ENCODE peak calls at places on chromosomes 12 and 14, in ten cellular contexts. O is WERI-Rb-1, I is heart left ventricle, A is H1, V is cardiac muscle cell, J is pancreas, Y is left lung, S is uterus, B is GM23248, D is Peyer's patch. X is an unnamed sample. For H3K9me3, the result is how much of the 10 kb centered on the place peaks cover.

GRCh38 chr12:25276199-25276937 is 25.6 kb upstream of the KRAS start:
- DNase-seq in Y (no peak), S (peak), J (peak), B (peak), A (no peak), D (peak), V (peak), O (no peak), I (peak), X (peak)

GRCh38 chr12:39441189-39441962 is 1.5 kb downstream of the KIF21A start:
- DNase-seq in S (no peak), D (no peak), I (no peak), J (no peak), A (no peak), Y (no peak), B (no peak), O (no peak), V (no peak), X (no peak)

GRCh38 chr14:73712540-73713141 is 1.5 kb downstream of the PNMA1 start:
- DNase-seq in A (no peak), O (no peak), I (no peak), J (no peak), D (no peak), S (no peak), Y (no peak), V (peak), B (peak), X (no peak)

GRCh38 chr12:56601503-56601902 is 28.6 kb downstream of the BAZ2A start:
- DNase-seq in D (no peak), S (no peak), I (peak), Y (no peak), V (no peak), J (no peak), O (peak), B (peak), A (no peak), X (peak)

GRCh38 chr12:53034459-53034858 is 15.4 kb upstream of the TNS2 start:
- DNase-seq in V (no peak), S (no peak), Y (no peak), A (no peak), O (no peak), I (no peak), J (no peak), B (no peak), D (no peak), X (no peak)

GRCh38 chr12:57276935-57277563 is 26.1 kb upstream of the STAC3 start:
- DNase-seq in J (no peak), D (no peak), V (peak), A (no peak), O (no peak), Y (no peak), B (peak), S (no peak), I (no peak), X (no peak)

GRCh38 chr12:116048886-116049285 is 228.6 kb downstream of the MED13L start:
- DNase-seq in B (peak), A (no peak), J (no peak), S (no peak), Y (no peak), O (no peak), D (no peak), V (no peak), I (no peak), X (no peak)

GRCh38 chr14:103818870-103819269 is 28.5 kb downstream of the PPP1R13B start:
- DNase-seq in B (no peak), V (no peak), S (no peak), A (no peak), O (no peak), I (no peak), D (no peak), J (no peak), Y (no peak), X (no peak)

GRCh38 chr12:57904426-57904825 is 36.9 kb upstream of the ATP23 start:
- DNase-seq in Y (no peak), I (no peak), V (no peak), A (no peak), J (no peak), O (no peak), S (no peak), D (no peak), B (no peak), X (no peak)

GRCh38 chr12:93226356-93226755 is 151.4 kb upstream of the NUDT4 start:
- DNase-seq in Y (no peak), B (peak), S (no peak), O (no peak), V (no peak), A (no peak), J (no peak), D (no peak), I (no peak), X (no peak)

GRCh38 chr12:42792265-42792664 is 202.7 kb upstream of the PRICKLE1 start:
- DNase-seq in I (no peak), A (no peak), O (no peak), J (no peak), D (no peak), Y (no peak), V (no peak), S (no peak), B (no peak), X (no peak)

GRCh38 chr14:79544671-79545070 is 666.6 kb downstream of the DIO2 start:
- DNase-seq in B (peak), S (no peak), J (no peak), D (no peak), A (no peak), V (peak), O (no peak), I (no peak), Y (no peak), X (no peak)

GRCh38 chr12:10278104-10278503 is 29.6 kb upstream of the KLRD1 start:
- DNase-seq in B (no peak), J (no peak), I (no peak), S (no peak), Y (no peak), V (no peak), D (no peak), A (no peak), O (no peak), X (no peak)

GRCh38 chr12:12947902-12948301 is 4.1 kb downstream of the GPRC5D start:
- DNase-seq in J (no peak), Y (no peak), V (no peak), I (no peak), B (peak), A (no peak), D (no peak), O (no peak), S (no peak), X (no peak)

GRCh38 chr12:6854036-6854435 is 2.1 kb downstream of the USP5 start:
- DNase-seq in O (no peak), J (no peak), V (no peak), D (no peak), I (no peak), S (no peak), Y (no peak), B (no peak), A (no peak), X (no peak)

GRCh38 chr14:30569216-30569902 is 10.4 kb downstream of the G2E3 start:
- DNase-seq in V (peak), Y (no peak), A (no peak), S (no peak), B (no peak), J (no peak), D (no peak), O (peak), I (no peak), X (no peak)

GRCh38 chr12:122458105-122459035 is 35.9 kb upstream of the CLIP1 start:
- DNase-seq in J (no peak), O (no peak), D (no peak), A (no peak), I (no peak), Y (no peak), B (no peak), S (no peak), V (no peak), X (no peak)

GRCh38 chr12:124082012-124082411 is 109.0 kb downstream of the ZNF664 start:
- DNase-seq in S (no peak), D (no peak), I (no peak), V (no peak), Y (no peak), J (no peak), A (no peak), O (no peak), B (no peak), X (no peak)

GRCh38 chr12:16531623-16532022 is 74.3 kb downstream of the LMO3 start:
- DNase-seq in D (no peak), B (no peak), I (no peak), S (no peak), O (no peak), V (no peak), J (peak), Y (no peak), A (no peak), X (peak)

GRCh38 chr14:100416921-100417451 is 93.8 kb downstream of the SLC25A47 start:
- DNase-seq in O (no peak), I (no peak), S (no peak), D (peak), J (no peak), B (peak), Y (no peak), V (no peak), A (no peak), X (peak)

GRCh38 chr12:99915251-99916082 is 69.3 kb downstream of the ANKS1B start:
- DNase-seq in Y (no peak), B (peak), I (no peak), J (no peak), V (peak), D (no peak), S (no peak), O (no peak), A (no peak), X (no peak)

GRCh38 chr14:24416932-24417619 is 12.4 kb downstream of the CBLN3 start:
- DNase-seq in S (no peak), D (no peak), A (no peak), V (no peak), O (no peak), I (no peak), B (no peak), J (no peak), Y (no peak), X (no peak)

GRCh38 chr12:40248585-40249297 is 23.9 kb downstream of the LRRK2 start:
- DNase-seq in A (no peak), Y (no peak), I (no peak), D (no peak), S (no peak), O (no peak), J (no peak), B (peak), V (no peak), X (no peak)

GRCh38 chr12:14873440-14874185 is 12.0 kb downstream of the MGP start:
- DNase-seq in Y (no peak), B (no peak), I (no peak), V (no peak), S (no peak), O (peak), J (no peak), A (no peak), D (no peak), X (no peak)

GRCh38 chr12:75549989-75550388 is 38.6 kb upstream of the KRR1 start:
- DNase-seq in A (no peak), O (no peak), Y (no peak), S (no peak), D (no peak), I (no peak), V (no peak), B (no peak), J (no peak), X (no peak)

GRCh38 chr12:38137716-38138115 is 178.9 kb upstream of the ALG10B start:
- DNase-seq in V (no peak), Y (peak), D (no peak), S (no peak), I (no peak), B (no peak), J (no peak), O (no peak), A (no peak), X (no peak)
- H3K9me3 ChIP-seq in V (under half), Y (under half), D (under half), S (under half), I (under half), B (under half), J (under half), O (under half), A (under half), X (under half)

GRCh38 chr12:22287056-22287455 is 47.5 kb downstream of the ST8SIA1 start:
- DNase-seq in V (no peak), D (no peak), J (no peak), A (no peak), B (peak), Y (no peak), O (no peak), I (no peak), S (no peak), X (no peak)
- H3K27ac ChIP-seq in V (no peak), D (no peak), J (no peak), A (no peak), B (peak), Y (no peak), O (no peak), I (no peak), S (no peak), X (no peak)

GRCh38 chr14:50477760-50478159 is 54.6 kb downstream of the MAP4K5 start:
- DNase-seq in V (no peak), S (no peak), Y (no peak), B (no peak), I (no peak), J (no peak), O (no peak), A (no peak), D (no peak), X (no peak)

GRCh38 chr14:50479041-50479440 is 53.3 kb downstream of the MAP4K5 start:
- DNase-seq in O (no peak), S (no peak), J (no peak), I (no peak), V (no peak), B (no peak), Y (no peak), D (no peak), A (no peak), X (no peak)

GRCh38 chr14:50471838-50472465 is 60.4 kb downstream of the MAP4K5 start:
- DNase-seq in O (no peak), S (no peak), V (no peak), A (no peak), B (no peak), D (no peak), I (no peak), J (no peak), Y (no peak), X (no peak)

GRCh38 chr14:50475460-50475859 is 56.9 kb downstream of the MAP4K5 start:
- DNase-seq in D (no peak), O (peak), Y (no peak), V (no peak), A (no peak), B (peak), J (no peak), S (no peak), I (no peak), X (no peak)

GRCh38 chr14:50476134-50476533 is 56.2 kb downstream of the MAP4K5 start:
- DNase-seq in J (no peak), B (no peak), I (no peak), O (no peak), Y (no peak), A (no peak), V (no peak), S (no peak), D (no peak), X (no peak)
- H3K9me3 ChIP-seq in J (under half), B (under half), I (under half), O (under half), Y (under half), A (under half), V (under half), S (under half), D (under half), X (under half)

GRCh38 chr12:77847060-77847541 is 16.4 kb downstream of the NAV3 start:
- DNase-seq in A (no peak), J (no peak), I (no peak), O (no peak), Y (no peak), D (no peak), B (peak), S (no peak), V (peak), X (no peak)
- H3K27ac ChIP-seq in A (no peak), J (no peak), I (peak), O (no peak), Y (peak), D (no peak), B (peak), S (peak), V (no peak), X (peak)

DNA sequence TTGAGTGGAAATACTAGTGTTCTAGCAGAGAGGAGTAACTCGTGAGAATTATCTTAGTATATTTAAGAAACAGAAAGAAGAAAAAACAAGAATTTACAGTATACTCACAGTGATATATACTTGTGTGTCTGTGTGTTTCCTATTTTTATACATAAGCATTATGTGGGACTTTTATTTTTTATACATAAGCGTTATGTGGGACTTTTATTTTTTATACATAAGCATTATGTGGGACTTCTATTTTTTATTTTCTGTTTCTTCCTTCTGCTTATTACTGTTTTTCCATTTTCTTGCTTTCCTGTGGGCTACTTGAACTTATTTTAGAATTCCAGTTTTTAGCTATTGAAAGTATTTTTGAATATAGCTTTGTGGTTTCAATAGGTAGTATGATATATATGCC is 6.9 kb upstream of the ZNF140 start:
- DNase-seq in D (no peak), O (no peak), B (no peak), A (no peak), V (no peak), Y (no peak), I (no peak), J (no peak), S (no peak), X (no peak)
- H3K9me3 ChIP-seq in D (half or more), O (half or more), B (under half), A (half or more), V (under half), Y (half or more), I (under half), J (under half), S (half or more), X (half or more)

GRCh38 chr12:11785722-11786121 is 136.2 kb downstream of the ETV6 start:
- DNase-seq in Y (no peak), O (no peak), I (no peak), J (no peak), D (no peak), A (no peak), B (peak), V (peak), S (no peak), X (no peak)

GRCh38 chr12:11786638-11787365 is 137.3 kb downstream of the ETV6 start:
- DNase-seq in D (no peak), J (no peak), I (no peak), O (no peak), Y (no peak), V (no peak), A (no peak), B (no peak), S (no peak), X (no peak)

GRCh38 chr12:11780521-11781101 is 131.1 kb downstream of the ETV6 start:
- DNase-seq in O (no peak), Y (no peak), A (no peak), S (no peak), I (no peak), B (no peak), J (no peak), V (no peak), D (no peak), X (no peak)

GRCh38 chr12:11779286-11779685 is 129.8 kb downstream of the ETV6 start:
- DNase-seq in I (no peak), A (no peak), O (no peak), J (no peak), V (peak), B (peak), S (no peak), D (no peak), Y (no peak), X (no peak)

DNA sequence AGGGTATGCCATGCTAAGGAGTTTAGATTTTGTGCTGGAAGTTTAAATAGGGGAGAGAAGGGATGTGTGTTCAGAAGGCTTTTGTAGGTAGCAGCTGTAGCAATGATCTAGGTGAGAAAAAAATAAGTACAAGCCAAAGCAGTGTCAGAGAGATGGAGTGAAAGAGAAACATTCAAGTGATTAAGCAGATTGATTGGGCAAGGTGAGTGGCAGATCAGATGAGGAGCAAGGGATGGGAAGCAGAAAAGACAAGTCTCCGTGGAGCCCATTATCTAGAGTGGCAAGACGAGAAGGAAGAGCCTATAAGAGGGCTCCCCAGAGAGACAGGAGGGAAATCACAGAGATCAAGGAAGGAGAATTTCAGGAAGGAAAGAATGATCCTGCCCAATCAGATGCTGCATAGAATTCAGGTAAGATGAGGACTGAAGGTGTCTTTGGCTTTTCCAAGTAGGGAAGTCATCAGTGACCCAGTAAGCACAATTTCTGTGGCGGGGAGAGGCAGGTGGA is 133.5 kb downstream of the ETV6 start:
- DNase-seq in Y (no peak), B (no peak), J (no peak), V (no peak), S (no peak), I (no peak), O (no peak), D (no peak), A (no peak), X (no peak)
- H3K27ac ChIP-seq in Y (no peak), B (no peak), J (no peak), V (no peak), S (no peak), I (no peak), O (no peak), D (no peak), A (no peak), X (no peak)

DNA sequence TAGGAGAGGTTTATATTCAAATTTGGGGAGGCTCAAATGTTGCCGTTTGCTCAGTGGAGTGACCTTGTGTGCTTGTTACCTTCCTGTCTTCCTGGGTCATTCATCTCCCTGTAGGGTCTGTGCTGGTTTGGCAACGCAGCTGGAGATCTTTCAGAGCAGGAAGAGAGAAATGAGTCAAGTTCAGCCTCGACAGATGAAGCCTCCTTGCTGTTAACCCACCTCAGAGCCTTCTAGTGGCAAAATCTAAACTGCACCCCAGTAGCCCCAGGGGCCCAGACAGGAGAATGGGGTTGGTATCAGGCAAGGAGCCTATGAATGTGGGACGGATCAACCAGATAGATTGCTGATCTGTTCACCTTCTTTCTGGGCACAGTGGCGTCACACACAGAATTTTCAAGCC is 999.3 kb downstream of the VRK1 start:
- DNase-seq in B (no peak), A (no peak), S (no peak), I (no peak), Y (no peak), J (no peak), D (no peak), V (no peak), O (no peak), X (no peak)
- H3K9me3 ChIP-seq in B (under half), A (under half), S (under half), I (under half), Y (under half), J (under half), D (under half), V (under half), O (under half), X (under half)

GRCh38 chr14:34554540-34555250 is 15.2 kb upstream of the EAPP start:
- DNase-seq in D (no peak), I (no peak), S (no peak), J (no peak), A (no peak), Y (no peak), B (peak), O (peak), V (no peak), X (no peak)
- H3K27ac ChIP-seq in D (peak), I (no peak), S (peak), J (peak), A (no peak), Y (peak), B (peak), O (peak), V (peak), X (peak)